ENCODE peak calls at places on chromosomes 12 and 14, in five cellular contexts. X is tibial artery, B is AG04450, A is uterus, Z is ovary. I is an unnamed sample. For H3K27me3, the result is how much of the 10 kb centered on the place peaks cover.

GRCh38 chr12:131142891-131143637 is 189.4 kb downstream of the ADGRD1 start:
- DNase-seq in B (no peak), A (no peak), X (peak), Z (no peak), I (no peak)

GRCh38 chr12:120708646-120709045 is 1.6 kb upstream of the UNC119B start:
- DNase-seq in X (no peak), Z (no peak), A (no peak), B (no peak), I (no peak)

GRCh38 chr14:103086771-103087342 is 2.8 kb downstream of the LBHD2 start:
- DNase-seq in B (no peak), A (no peak), X (no peak), Z (no peak), I (no peak)

GRCh38 chr12:25436206-25436912 is 116.7 kb downstream of the LMNTD1 start:
- DNase-seq in A (no peak), X (no peak), B (peak), Z (peak), I (peak)

GRCh38 chr14:105023144-105023543 is 2.3 kb upstream of the CDCA4 start:
- DNase-seq in X (no peak), A (no peak), B (no peak), Z (no peak), I (no peak)

GRCh38 chr12:91778938-91779400 is 366.7 kb downstream of the BTG1 start:
- DNase-seq in Z (peak), B (peak), X (no peak), A (peak), I (peak)

GRCh38 chr14:103516426-103517171 is 6.0 kb downstream of the CKB start:
- DNase-seq in X (no peak), B (no peak), A (no peak), Z (peak), I (no peak)

GRCh38 chr14:97491697-97492096 is 694.5 kb downstream of the VRK1 start:
- DNase-seq in B (no peak), Z (no peak), X (no peak), A (no peak), I (no peak)

GRCh38 chr14:46747253-46747652 is 95.7 kb upstream of the RPL10L start:
- DNase-seq in X (no peak), B (no peak), A (no peak), Z (no peak), I (no peak)

GRCh38 chr12:99810718-99811593 is 163.4 kb downstream of the GARIN6 start:
- DNase-seq in A (no peak), B (no peak), X (no peak), Z (no peak), I (peak)

GRCh38 chr14:21352587-21352986 is 31.2 kb downstream of the SUPT16H start:
- DNase-seq in Z (no peak), B (no peak), A (no peak), X (no peak), I (no peak)

GRCh38 chr12:74031045-74031444 is 506.6 kb upstream of the ATXN7L3B start:
- DNase-seq in B (no peak), X (no peak), Z (no peak), A (no peak), I (no peak)

GRCh38 chr12:110794623-110795280 is 52.0 kb upstream of the CCDC63 start:
- DNase-seq in Z (no peak), A (peak), B (no peak), X (no peak), I (no peak)

GRCh38 chr14:104108570-104109060 is 23.1 kb downstream of the ASPG start:
- DNase-seq in A (no peak), X (peak), Z (peak), B (no peak), I (no peak)

GRCh38 chr12:130572553-130572952 is 143.5 kb downstream of the RIMBP2 start:
- DNase-seq in X (no peak), Z (no peak), B (no peak), A (no peak), I (no peak)

GRCh38 chr12:29961231-29961630 is 177.5 kb upstream of the TMTC1 start:
- DNase-seq in Z (no peak), A (no peak), X (no peak), B (no peak), I (no peak)

GRCh38 chr12:873954-874353 is 75.5 kb downstream of the RAD52 start:
- DNase-seq in Z (no peak), X (no peak), B (no peak), A (no peak), I (peak)

GRCh38 chr12:13175499-13175898 is 21.0 kb upstream of the EMP1 start:
- DNase-seq in A (no peak), X (no peak), B (no peak), Z (no peak), I (peak)

GRCh38 chr12:103677341-103677740 is 90.3 kb downstream of the STAB2 start:
- DNase-seq in B (no peak), X (no peak), Z (no peak), A (no peak), I (no peak)

GRCh38 chr14:96062506-96062905 is 23.3 kb downstream of the C14orf132 start:
- DNase-seq in B (no peak), X (peak), Z (no peak), A (no peak), I (no peak)

GRCh38 chr14:48693793-48694192 is 892.4 kb downstream of the RPS29 start:
- DNase-seq in Z (no peak), A (no peak), B (no peak), X (no peak), I (no peak)

GRCh38 chr14:61653507-61653906 is 41.8 kb upstream of the HIF1A start:
- DNase-seq in Z (peak), B (peak), X (no peak), A (peak), I (peak)

GRCh38 chr12:27571463-27571862 is 47.5 kb downstream of the PPFIBP1 start:
- DNase-seq in B (no peak), A (no peak), X (no peak), Z (no peak), I (peak)

GRCh38 chr14:21780429-21781084 is 106.9 kb upstream of the OR4E1 start:
- DNase-seq in A (no peak), B (no peak), Z (no peak), X (no peak), I (no peak)

GRCh38 chr12:114313910-114314309 is 92.0 kb downstream of the TBX5 start:
- DNase-seq in X (no peak), B (no peak), Z (no peak), A (no peak), I (no peak)

GRCh38 chr14:77918448-77918847 is 118.5 kb downstream of the ADCK1 start:
- DNase-seq in Z (no peak), X (no peak), B (no peak), A (no peak), I (no peak)

GRCh38 chr12:21642707-21643389 is 14.8 kb downstream of the LDHB start:
- DNase-seq in Z (no peak), B (no peak), X (no peak), A (no peak), I (peak)

GRCh38 chr14:22630486-22630885 is 13.7 kb downstream of the OR6J1 start:
- DNase-seq in A (no peak), X (no peak), Z (no peak), B (peak), I (no peak)

GRCh38 chr14:75274899-75275569 is 3.6 kb upstream of the FOS start:
- DNase-seq in B (no peak), A (no peak), X (peak), Z (no peak), I (peak)

GRCh38 chr12:114580306-114580705 is 103.7 kb downstream of the TBX3 start:
- DNase-seq in Z (no peak), A (no peak), B (no peak), X (no peak), I (no peak)

GRCh38 chr12:47902131-47902639 is 2.6 kb downstream of the VDR start:
- DNase-seq in X (no peak), A (no peak), Z (no peak), B (no peak), I (no peak)
- H3K4me3 ChIP-seq in X (no peak), A (no peak), Z (no peak), B (no peak), I (no peak)

GRCh38 chr12:2751686-2752085 is 43.1 kb upstream of the FKBP4 start:
- DNase-seq in B (no peak), Z (no peak), A (no peak), X (no peak), I (no peak)
- TF ChIP-seq CTCF in B (no peak), Z (no peak), A (no peak), X (no peak), I (no peak)

DNA sequence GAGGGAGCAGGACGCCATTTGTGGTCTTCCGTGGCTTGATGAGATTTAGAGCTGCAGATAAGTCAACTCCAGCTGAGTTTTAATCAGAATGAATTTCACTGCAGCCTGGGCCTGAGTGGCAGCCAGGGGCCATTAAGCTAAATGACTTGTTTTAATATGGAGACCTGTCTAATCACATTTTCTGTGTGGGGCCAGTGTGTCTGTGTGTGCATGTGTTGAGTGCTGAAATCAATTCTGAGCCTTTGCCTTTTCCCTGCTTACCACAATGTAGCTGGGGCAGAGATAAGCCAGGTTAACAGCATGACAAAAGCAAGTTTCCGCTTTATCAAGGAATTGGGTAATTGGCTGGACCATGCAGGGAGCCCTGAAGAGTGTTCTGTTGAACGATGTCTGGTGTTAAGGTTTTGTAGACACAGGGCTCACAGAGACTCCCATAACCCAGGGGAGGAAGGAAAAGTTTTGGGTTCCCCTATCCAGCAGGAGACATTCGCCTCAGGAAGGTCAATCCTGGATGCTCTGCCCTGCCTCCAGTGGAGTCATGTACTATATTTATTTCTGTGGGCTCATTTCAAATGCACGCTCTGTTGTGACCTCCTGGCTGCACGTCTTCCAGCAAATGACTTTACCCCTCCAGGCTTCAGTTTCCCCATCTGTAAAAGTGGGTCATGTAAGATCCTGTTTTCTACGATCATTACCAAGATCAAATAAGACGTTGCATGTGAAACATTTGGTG is 24.2 kb downstream of the RPH3A start:
- DNase-seq in X (no peak), A (no peak), B (no peak), Z (no peak), I (no peak)
- H3K27me3 ChIP-seq in X (under half), A (under half), B (under half), Z (under half), I (under half)

GRCh38 chr12:53677612-53678133 is 1.8 kb upstream of the ATP5MC2 start:
- DNase-seq in Z (no peak), B (no peak), A (no peak), X (no peak), I (no peak)
- H3K4me3 ChIP-seq in Z (peak), B (peak), A (peak), X (peak), I (no peak)

GRCh38 chr12:48750769-48751356 is 34.4 kb upstream of the CCNT1 start:
- DNase-seq in X (no peak), A (no peak), B (no peak), Z (no peak), I (peak)
- TF ChIP-seq CTCF in X (no peak), A (no peak), B (no peak), Z (no peak), I (no peak)

DNA sequence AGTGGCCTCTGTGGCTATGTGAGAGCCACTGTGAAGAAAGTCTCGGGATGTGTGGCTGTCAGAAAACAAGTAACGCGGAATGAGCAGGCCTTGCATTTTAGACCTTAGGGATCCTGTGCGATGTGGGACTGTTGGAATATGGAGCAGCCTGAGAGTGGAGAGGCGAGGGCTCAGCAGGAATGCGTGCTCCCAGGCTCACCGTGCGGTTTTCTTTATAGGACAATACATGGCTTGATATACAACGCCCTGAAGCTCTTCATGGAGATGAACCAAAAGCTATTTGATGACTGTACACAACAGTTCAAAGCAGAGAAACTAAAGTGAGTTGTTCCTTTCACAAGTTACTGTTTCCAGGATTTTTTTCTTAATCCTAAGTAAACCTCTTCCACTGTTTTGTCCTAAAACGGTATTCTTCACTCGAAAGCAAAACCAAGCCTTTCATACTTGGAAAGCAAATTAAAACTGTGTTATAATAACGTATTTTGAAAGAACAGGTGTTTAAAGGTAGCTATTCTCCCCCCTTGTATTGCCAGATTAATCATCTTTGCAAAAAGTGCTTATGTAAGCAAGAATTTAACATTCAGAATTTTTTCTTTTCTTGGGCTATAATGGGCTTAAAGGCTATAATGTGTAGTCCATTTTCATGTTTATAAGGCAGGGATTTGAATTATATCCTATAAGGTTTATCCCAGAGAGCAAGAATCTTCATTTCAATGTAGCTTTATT is 54.8 kb upstream of the DYNC1H1 start:
- DNase-seq in B (no peak), Z (no peak), A (no peak), X (no peak), I (no peak)
- H3K27me3 ChIP-seq in B (under half), Z (under half), A (under half), X (under half), I (under half)

GRCh38 chr12:56716458-56716857 is 8.6 kb downstream of the NACA start:
- DNase-seq in X (peak), B (no peak), Z (no peak), A (no peak), I (no peak)
- H3K4me3 ChIP-seq in X (no peak), B (no peak), Z (no peak), A (no peak), I (no peak)

GRCh38 chr12:5511644-5512584 is 80.0 kb downstream of the NTF3 start:
- DNase-seq in A (peak), X (no peak), Z (peak), B (peak), I (no peak)
- TF ChIP-seq CTCF in A (no peak), X (peak), Z (peak), B (peak), I (peak)

I was measured in bronchial epithelial cell.